ENCODE peak calls at places on chromosome 17, in eight cellular contexts. G, R, Y, M, Q, J, Z and P are unnamed samples.

GRCh38 chr17:12599185-12599920 is 66.3 kb upstream of the MYOCD start:
- DNase-seq in G (no peak), R (peak; percentile 19), Y (no peak), M (no peak), Q (no peak), J (no peak), Z (no peak), P (no peak)

GRCh38 chr17:6923385-6923784 is 72.5 kb upstream of the ALOX12 start:
- DNase-seq in G (no peak), R (no peak), Y (no peak), M (no peak), Q (no peak), J (no peak), Z (no peak), P (no peak)

GRCh38 chr17:10920511-10920910 is 82.6 kb upstream of the PIRT start:
- DNase-seq in G (no peak), R (no peak), Y (no peak), M (no peak), Q (no peak), J (no peak), Z (no peak), P (no peak)

GRCh38 chr17:60398227-60398959 is 6.5 kb upstream of the USP32 start:
- DNase-seq in G (peak; percentile 74), R (no peak), Y (no peak), M (no peak), Q (no peak), J (no peak), Z (no peak), P (no peak)

GRCh38 chr17:17104036-17104435 is 61.8 kb downstream of the MPRIP start:
- DNase-seq in G (no peak), R (no peak), Y (no peak), M (no peak), Q (no peak), J (no peak), Z (no peak), P (no peak)

GRCh38 chr17:74610108-74610507 is 13.4 kb downstream of the CD300E start:
- DNase-seq in G (no peak), R (no peak), Y (no peak), M (no peak), Q (no peak), J (no peak), Z (no peak), P (no peak)

GRCh38 chr17:44008205-44008909 is 3.9 kb downstream of the NAGS start:
- DNase-seq in G (no peak), R (no peak), Y (no peak), M (no peak), Q (no peak), J (no peak), Z (no peak), P (no peak)

GRCh38 chr17:8289103-8289397 is 580 bp downstream of the RANGRF start:
- DNase-seq in G (no peak), R (no peak), Y (no peak), M (no peak), Q (peak; percentile 70), J (no peak), Z (no peak), P (no peak)

GRCh38 chr17:83181991-83182619 is 102.7 kb downstream of the METRNL start:
- DNase-seq in G (no peak), R (no peak), Y (peak; percentile 2), M (no peak), Q (no peak), J (no peak), Z (no peak), P (no peak)

GRCh38 chr17:8941980-8942617 is 23.4 kb downstream of the PIK3R5 start:
- DNase-seq in G (no peak), R (no peak), Y (no peak), M (no peak), Q (no peak), J (no peak), Z (no peak), P (no peak)

GRCh38 chr17:36546418-36547093 is 1.8 kb downstream of the GGNBP2 start:
- DNase-seq in G (no peak), R (peak; percentile 10), Y (no peak), M (no peak), Q (no peak), J (no peak), Z (no peak), P (no peak)

GRCh38 chr17:31248986-31249385 is 48.1 kb downstream of the OMG start:
- DNase-seq in G (no peak), R (peak; percentile 81), Y (no peak), M (peak; percentile 51), Q (no peak), J (no peak), Z (no peak), P (no peak)

GRCh38 chr17:83194189-83194565 is 114.8 kb downstream of the METRNL start:
- DNase-seq in G (no peak), R (no peak), Y (no peak), M (no peak), Q (no peak), J (no peak), Z (no peak), P (no peak)

GRCh38 chr17:60039096-60039495 is 39.6 kb downstream of the HEATR6 start:
- DNase-seq in G (no peak), R (no peak), Y (no peak), M (no peak), Q (no peak), J (no peak), Z (no peak), P (peak; percentile 26)

GRCh38 chr17:77131919-77132318 is 8.8 kb upstream of the SEC14L1 start:
- DNase-seq in G (no peak), R (peak; percentile 69), Y (no peak), M (no peak), Q (no peak), J (peak; percentile 31), Z (no peak), P (no peak)

GRCh38 chr17:47741109-47741792 is 8.2 kb downstream of the TBX21 start:
- DNase-seq in G (no peak), R (no peak), Y (no peak), M (no peak), Q (no peak), J (no peak), Z (no peak), P (no peak)